ENCODE peak calls at places on chromosome 16, in eight cellular contexts. C, K, Z, M, S, R, E and N are unnamed samples. For H3K4me1, the result is how much of the 10 kb centered on the place peaks cover.

GRCh38 chr16:23182206-23182674 is 305 bp upstream of the SCNN1G start:
- DNase-seq in Z (peak), E (peak), K (peak), C (peak), R (no peak), S (peak), M (peak), N (peak)

GRCh38 chr16:54285414-54286066 is 1.0 kb downstream of the IRX3 start:
- DNase-seq in S (peak), C (no peak), K (peak), E (peak), R (peak), Z (peak), M (no peak), N (no peak)

GRCh38 chr16:3595110-3595486 is 16.3 kb downstream of the SLX4 start:
- DNase-seq in E (no peak), S (no peak), R (no peak), Z (no peak), C (no peak), M (no peak), K (no peak), N (no peak)

GRCh38 chr16:57773680-57774295 is 28.5 kb downstream of the KIFC3 start:
- DNase-seq in M (no peak), C (no peak), S (peak), R (no peak), K (no peak), E (no peak), Z (no peak), N (no peak)

GRCh38 chr16:77172964-77173363 is 18.0 kb upstream of the MON1B start:
- DNase-seq in M (no peak), Z (no peak), K (no peak), C (no peak), E (no peak), R (no peak), S (no peak), N (no peak)

GRCh38 chr16:67246081-67246944 is 968 bp downstream of the FHOD1 start:
- DNase-seq in C (peak), K (peak), M (peak), S (peak), Z (peak), R (no peak), E (peak), N (no peak)

GRCh38 chr16:30697264-30698138 is 1.5 kb upstream of the SRCAP start:
- DNase-seq in K (no peak), M (peak), C (no peak), S (no peak), Z (no peak), E (peak), R (no peak), N (no peak)

GRCh38 chr16:34078697-34079096 is 619.3 kb downstream of the TP53TG3F start:
- DNase-seq in K (no peak), R (no peak), M (no peak), E (no peak), Z (peak), C (no peak), S (no peak), N (no peak)

GRCh38 chr16:87380875-87381274 is 2.7 kb downstream of the FBXO31 start:
- DNase-seq in R (no peak), K (no peak), Z (no peak), M (no peak), E (no peak), C (no peak), S (no peak), N (no peak)

GRCh38 chr16:31333686-31334649 is 21.0 kb upstream of the ITGAX start:
- DNase-seq in C (no peak), E (no peak), R (peak), K (peak), Z (no peak), S (no peak), M (no peak), N (peak)

GRCh38 chr16:11316331-11317015 is 28.8 kb upstream of the RMI2 start:
- DNase-seq in Z (no peak), C (no peak), K (peak), M (no peak), E (no peak), S (no peak), R (no peak), N (no peak)

GRCh38 chr16:6132121-6132520 is 1034.5 kb upstream of the EEF2KMT start:
- DNase-seq in S (no peak), E (no peak), K (no peak), Z (no peak), R (no peak), C (no peak), M (no peak), N (no peak)

GRCh38 chr16:4661661-4662060 is 31.7 kb upstream of the NUDT16L1 start:
- DNase-seq in K (no peak), R (peak), E (no peak), C (no peak), S (no peak), Z (no peak), M (no peak), N (no peak)

GRCh38 chr16:24736758-24737157 is 7.3 kb downstream of the TNRC6A start:
- DNase-seq in R (no peak), Z (no peak), M (no peak), S (no peak), C (no peak), K (no peak), E (no peak), N (no peak)

GRCh38 chr16:8963010-8963824 is 489 bp downstream of the USP7 start:
- DNase-seq in Z (no peak), E (no peak), R (no peak), M (peak), K (no peak), S (no peak), C (peak), N (peak)

GRCh38 chr16:53949716-53950410 is 245.9 kb downstream of the FTO start:
- DNase-seq in Z (no peak), S (no peak), M (no peak), C (no peak), R (no peak), E (no peak), K (no peak), N (no peak)

GRCh38 chr16:49461517-49461951 is 87.9 kb downstream of the C16orf78 start:
- DNase-seq in R (peak), E (no peak), S (no peak), M (peak), Z (no peak), K (peak), C (no peak), N (no peak)
- H3K4me1 ChIP-seq in R (half or more), E (under half), S (under half), M (under half), Z (under half), K (under half), C (under half), N (under half)

GRCh38 chr16:2500937-2501750 is 12.6 kb upstream of the ATP6V0C start:
- DNase-seq in M (peak), K (peak), Z (peak), S (peak), R (peak), C (peak), E (peak), N (peak)
- H3K27ac ChIP-seq in M (no peak), K (no peak), Z (no peak), S (peak), R (no peak), C (peak), E (peak), N (no peak)

GRCh38 chr16:56610017-56610608 is 1.7 kb downstream of the MT2A start:
- DNase-seq in S (no peak), M (peak), R (peak), C (no peak), K (no peak), Z (no peak), E (peak), N (peak)
- H3K4me1 ChIP-seq in S (half or more), M (under half), R (under half), C (under half), K (under half), Z (under half), E (under half), N (under half)

GRCh38 chr16:85466989-85467388 is 146.1 kb upstream of the GSE1 start:
- DNase-seq in K (no peak), E (no peak), C (no peak), Z (no peak), R (no peak), M (no peak), S (no peak), N (no peak)

GRCh38 chr16:85463672-85464071 is 149.4 kb upstream of the GSE1 start:
- DNase-seq in S (no peak), Z (no peak), R (no peak), K (no peak), C (no peak), E (no peak), M (no peak), N (no peak)

GRCh38 chr16:85463228-85463611 is 149.9 kb upstream of the GSE1 start:
- DNase-seq in R (no peak), Z (no peak), K (no peak), E (no peak), M (no peak), S (no peak), C (no peak), N (no peak)

GRCh38 chr16:85464342-85465305 is 148.5 kb upstream of the GSE1 start:
- DNase-seq in S (no peak), K (no peak), M (no peak), C (no peak), E (no peak), Z (no peak), R (no peak), N (no peak)

GRCh38 chr16:85465328-85466307 is 147.5 kb upstream of the GSE1 start:
- DNase-seq in Z (no peak), C (peak), S (peak), M (no peak), E (no peak), K (no peak), R (no peak), N (no peak)
- H3K27ac ChIP-seq in Z (no peak), C (peak), S (peak), M (no peak), E (no peak), K (no peak), R (no peak), N (no peak)

GRCh38 chr16:49699718-49700117 is 156.2 kb downstream of the ZNF423 start:
- DNase-seq in Z (no peak), M (no peak), S (peak), C (peak), K (no peak), R (no peak), E (no peak), N (no peak)
- H3K4me1 ChIP-seq in Z (half or more), M (under half), S (half or more), C (under half), K (under half), R (under half), E (under half), N (under half)

GRCh38 chr16:82636485-82636884 is 9.7 kb downstream of the CDH13 start:
- DNase-seq in E (no peak), S (no peak), R (no peak), M (no peak), K (no peak), C (no peak), Z (no peak), N (no peak)
- H3K27ac ChIP-seq in E (no peak), S (no peak), R (no peak), M (no peak), K (no peak), C (no peak), Z (no peak), N (no peak)

GRCh38 chr16:68754117-68754792 is 17.2 kb downstream of the CDH1 start:
- DNase-seq in M (no peak), K (no peak), C (no peak), E (no peak), S (no peak), R (no peak), Z (no peak), N (no peak)

GRCh38 chr16:68760671-68761275 is 23.7 kb downstream of the CDH1 start:
- DNase-seq in Z (no peak), C (no peak), R (no peak), S (no peak), E (no peak), K (no peak), M (no peak), N (no peak)

GRCh38 chr16:68756250-68757051 is 19.4 kb downstream of the CDH1 start:
- DNase-seq in C (no peak), R (no peak), S (no peak), Z (no peak), K (no peak), M (no peak), E (peak), N (peak)

GRCh38 chr16:68762996-68763756 is 26.1 kb downstream of the CDH1 start:
- DNase-seq in M (no peak), E (peak), R (no peak), S (no peak), Z (no peak), K (peak), C (no peak), N (no peak)

GRCh38 chr16:68759062-68759461 is 22.0 kb downstream of the CDH1 start:
- DNase-seq in Z (no peak), S (no peak), C (no peak), E (no peak), K (no peak), M (no peak), R (no peak), N (no peak)
- H3K4me1 ChIP-seq in Z (under half), S (under half), C (under half), E (under half), K (under half), M (under half), R (under half), N (under half)

GRCh38 chr16:19698480-19699465 is 19.3 kb downstream of the KNOP1 start:
- DNase-seq in E (no peak), Z (no peak), S (no peak), C (no peak), K (no peak), M (no peak), R (no peak), N (no peak)
- H3K27ac ChIP-seq in E (peak), Z (no peak), S (peak), C (peak), K (no peak), M (peak), R (no peak), N (no peak)